ENCODE peak calls at places on chromosomes 7 and 10, in ten cellular contexts. V, R, T, P, Q, L, Z, O, K and C are unnamed samples.

GRCh38 chr7:2546776-2547586 is 8.3 kb downstream of the BRAT1 start:
- DNase-seq in V (no peak), R (no peak), T (no peak), P (no peak), Q (no peak), L (no peak), Z (peak; percentile 26), O (no peak), K (no peak), C (no peak)

GRCh38 chr7:29968683-29969457 is 20.7 kb downstream of the SCRN1 start:
- DNase-seq in V (no peak), R (no peak), T (no peak), P (no peak), Q (peak; percentile 46), L (no peak), Z (no peak), O (no peak), K (no peak), C (no peak)

GRCh38 chr10:30026578-30026977 is 32.8 kb downstream of the JCAD start:
- DNase-seq in V (no peak), R (no peak), T (no peak), P (no peak), Q (no peak), L (no peak), Z (no peak), O (no peak), K (no peak), C (no peak)

GRCh38 chr10:7480742-7481381 is 70.0 kb upstream of the SFMBT2 start:
- DNase-seq in V (no peak), R (no peak), T (no peak), P (no peak), Q (no peak), L (no peak), Z (no peak), O (no peak), K (no peak), C (peak; percentile 38)

GRCh38 chr7:139600306-139600705 is 76.8 kb downstream of the CLEC2L start:
- DNase-seq in V (no peak), R (no peak), T (no peak), P (no peak), Q (no peak), L (no peak), Z (no peak), O (no peak), K (no peak), C (no peak)

GRCh38 chr7:109772161-109772560 is 1202.5 kb downstream of the DNAJB9 start:
- DNase-seq in V (no peak), R (no peak), T (no peak), P (no peak), Q (no peak), L (no peak), Z (no peak), O (no peak), K (no peak), C (no peak)

GRCh38 chr7:94375167-94375566 is 19.5 kb upstream of the COL1A2 start:
- DNase-seq in V (no peak), R (no peak), T (peak; percentile 73), P (no peak), Q (peak; percentile 99), L (peak; percentile 52), Z (peak; percentile 61), O (no peak), K (no peak), C (no peak)

GRCh38 chr7:66699998-66700397 is 40.5 kb upstream of the RABGEF1 start:
- DNase-seq in V (no peak), R (no peak), T (no peak), P (no peak), Q (peak; percentile 29), L (no peak), Z (peak; percentile 81), O (no peak), K (no peak), C (peak; percentile 46)

GRCh38 chr7:68676789-68677535 is 921.3 kb upstream of the AUTS2 start:
- DNase-seq in V (no peak), R (no peak), T (no peak), P (no peak), Q (peak; percentile 37), L (no peak), Z (no peak), O (peak; percentile 79), K (no peak), C (peak; percentile 75)

GRCh38 chr10:97534746-97535367 is 36.1 kb downstream of the UBTD1 start:
- DNase-seq in V (peak; percentile 60), R (no peak), T (no peak), P (no peak), Q (no peak), L (no peak), Z (no peak), O (peak; percentile 50), K (no peak), C (peak; percentile 53)

GRCh38 chr10:114541081-114541833 is 116.8 kb downstream of the ABLIM1 start:
- DNase-seq in V (no peak), R (no peak), T (no peak), P (no peak), Q (peak; percentile 77), L (no peak), Z (peak; percentile 76), O (no peak), K (no peak), C (no peak)

GRCh38 chr10:52318136-52318810 is 4.2 kb downstream of the DKK1 start:
- DNase-seq in V (no peak), R (no peak), T (no peak), P (no peak), Q (peak; percentile 41), L (no peak), Z (no peak), O (no peak), K (no peak), C (no peak)